ENCODE peak calls at places on chromosomes 6 and 20, in five cellular contexts. H is HCT116; G is fibroblast of lung; Y is effector memory CD4-positive, alpha-beta T cell; W is MM.1S. S is an unnamed sample. For H3K9me3, the result is how much of the 10 kb centered on the place peaks cover.

GRCh38 chr20:44540834-44541233 is 19.0 kb upstream of the SERINC3 start:
- DNase-seq in H (no peak), G (no peak), Y (no peak), W (no peak), S (no peak)

GRCh38 chr20:50289581-50289980 is 99.0 kb downstream of the CEBPB start:
- DNase-seq in H (no peak), G (no peak), Y (no peak), W (no peak), S (no peak)

GRCh38 chr6:140812636-140813035 is 1320.1 kb upstream of the GJE1 start:
- DNase-seq in H (no peak), G (peak), Y (no peak), W (no peak), S (no peak)

GRCh38 chr20:15930324-15931305 is 642.6 kb downstream of the KIF16B start:
- DNase-seq in H (no peak), G (peak), Y (no peak), W (no peak), S (no peak)

GRCh38 chr6:119158057-119158848 is 79.8 kb upstream of the FAM184A start:
- DNase-seq in H (no peak), G (peak), Y (no peak), W (no peak), S (no peak)

GRCh38 chr20:5636127-5636520 is 114.1 kb upstream of the SHLD1 start:
- DNase-seq in H (no peak), G (no peak), Y (no peak), W (no peak), S (no peak)

GRCh38 chr6:37547564-37548061 is 47.9 kb upstream of the CCDC167 start:
- DNase-seq in H (no peak), G (peak), Y (no peak), W (no peak), S (no peak)

GRCh38 chr6:110517601-110518280 is 41.3 kb upstream of the SLC22A16 start:
- DNase-seq in H (no peak), G (peak), Y (no peak), W (no peak), S (no peak)

GRCh38 chr20:51594206-51594998 is 51.9 kb upstream of the NFATC2 start:
- DNase-seq in H (no peak), G (no peak), Y (no peak), W (no peak), S (no peak)

GRCh38 chr20:17878912-17879602 is 89.5 kb downstream of the SNX5 start:
- DNase-seq in H (no peak), G (no peak), Y (no peak), W (peak), S (no peak)

GRCh38 chr6:27293436-27294152 is 18.5 kb downstream of the POM121L2 start:
- DNase-seq in H (peak), G (peak), Y (no peak), W (no peak), S (no peak)

GRCh38 chr6:127051571-127052260 is 66.8 kb upstream of the RSPO3 start:
- DNase-seq in H (no peak), G (no peak), Y (no peak), W (no peak), S (no peak)

GRCh38 chr6:127855542-127856159 is 45.2 kb downstream of the THEMIS start:
- DNase-seq in H (no peak), G (peak), Y (peak), W (peak), S (no peak)

GRCh38 chr6:111646942-111647341 is 41.3 kb upstream of the TRAF3IP2 start:
- DNase-seq in H (no peak), G (peak), Y (no peak), W (no peak), S (no peak)

GRCh38 chr6:83221302-83221701 is 28.1 kb downstream of the RWDD2A start:
- DNase-seq in H (no peak), G (no peak), Y (no peak), W (no peak), S (no peak)

GRCh38 chr20:24802286-24802820 is 146.7 kb upstream of the CST7 start:
- DNase-seq in H (no peak), G (no peak), Y (no peak), W (no peak), S (no peak)

GRCh38 chr6:151068761-151069312 is 170.9 kb upstream of the AKAP12 start:
- DNase-seq in H (no peak), G (peak), Y (no peak), W (no peak), S (no peak)

GRCh38 chr6:2731281-2731909 is 19.3 kb downstream of the MYLK4 start:
- DNase-seq in H (no peak), G (no peak), Y (no peak), W (no peak), S (no peak)

GRCh38 chr6:37339911-37340638 is 13.7 kb upstream of the RNF8 start:
- DNase-seq in H (no peak), G (peak), Y (no peak), W (no peak), S (no peak)

GRCh38 chr20:1803216-1804128 is 91.7 kb upstream of the SIRPA start:
- DNase-seq in H (no peak), G (peak), Y (no peak), W (peak), S (no peak)

GRCh38 chr6:149545754-149546471 is at the start of gene PPIL4:
- DNase-seq in H (peak), G (peak), Y (peak), W (peak), S (peak)

GRCh38 chr20:1946762-1947534 is 46.9 kb downstream of the PDYN start:
- DNase-seq in H (no peak), G (peak), Y (no peak), W (no peak), S (peak)

GRCh38 chr6:47130086-47130485 is 88.0 kb upstream of the ADGRF1 start:
- DNase-seq in H (no peak), G (peak), Y (no peak), W (no peak), S (no peak)

GRCh38 chr20:17995967-17996819 is 27.4 kb downstream of the MGME1 start:
- DNase-seq in H (peak), G (peak), Y (no peak), W (peak), S (no peak)

GRCh38 chr6:97626586-97627441 is 343.8 kb upstream of the MMS22L start:
- DNase-seq in H (no peak), G (peak), Y (no peak), W (no peak), S (no peak)

GRCh38 chr20:15200139-15200538 is 862.7 kb upstream of the FLRT3 start:
- DNase-seq in H (no peak), G (no peak), Y (no peak), W (no peak), S (no peak)

DNA sequence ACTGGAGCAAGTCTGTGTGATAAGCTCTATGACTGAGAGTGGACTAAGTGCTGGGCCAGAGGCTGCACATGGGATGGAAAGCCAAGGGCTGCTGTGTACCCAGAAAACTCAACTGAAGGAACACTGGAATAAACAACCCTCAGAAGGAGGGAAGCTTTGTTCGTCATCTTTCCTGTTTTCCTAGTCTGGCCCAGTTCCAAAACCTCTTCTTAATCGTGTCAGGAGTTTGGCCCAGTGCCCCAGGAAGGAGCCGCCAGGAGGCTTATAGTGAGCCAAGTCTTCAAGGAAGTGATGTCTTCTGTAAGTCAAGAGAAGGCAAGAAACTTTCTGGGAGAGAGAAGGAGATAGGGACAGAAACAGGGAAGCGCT is 23.3 kb upstream of the TOP1 start:
- DNase-seq in H (peak), G (peak), Y (no peak), W (no peak), S (no peak)
- H3K4me3 ChIP-seq in H (peak), G (peak), Y (no peak), W (no peak), S (no peak)

DNA sequence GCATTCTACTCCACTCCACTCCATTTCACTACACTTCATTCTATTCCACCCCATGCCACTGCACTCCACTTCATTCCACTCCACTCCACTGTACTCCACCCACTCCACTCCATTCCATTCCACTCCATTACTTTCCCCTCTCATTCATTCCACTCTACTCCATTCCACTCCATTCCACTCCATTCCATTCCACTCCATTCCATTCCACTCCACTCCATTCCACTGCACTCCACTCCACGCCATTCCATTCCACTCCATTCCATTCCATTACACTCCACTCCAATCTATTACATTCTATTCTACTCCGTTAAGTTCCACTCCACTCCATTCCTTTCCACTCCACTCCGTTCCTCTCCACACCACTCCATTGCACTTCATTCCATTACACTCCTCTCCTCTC is 25.0 kb upstream of the DEFB125 start:
- DNase-seq in H (no peak), G (no peak), Y (no peak), W (no peak), S (no peak)
- H3K9me3 ChIP-seq in H (under half), G (under half), Y (under half), W (under half), S (under half)

DNA sequence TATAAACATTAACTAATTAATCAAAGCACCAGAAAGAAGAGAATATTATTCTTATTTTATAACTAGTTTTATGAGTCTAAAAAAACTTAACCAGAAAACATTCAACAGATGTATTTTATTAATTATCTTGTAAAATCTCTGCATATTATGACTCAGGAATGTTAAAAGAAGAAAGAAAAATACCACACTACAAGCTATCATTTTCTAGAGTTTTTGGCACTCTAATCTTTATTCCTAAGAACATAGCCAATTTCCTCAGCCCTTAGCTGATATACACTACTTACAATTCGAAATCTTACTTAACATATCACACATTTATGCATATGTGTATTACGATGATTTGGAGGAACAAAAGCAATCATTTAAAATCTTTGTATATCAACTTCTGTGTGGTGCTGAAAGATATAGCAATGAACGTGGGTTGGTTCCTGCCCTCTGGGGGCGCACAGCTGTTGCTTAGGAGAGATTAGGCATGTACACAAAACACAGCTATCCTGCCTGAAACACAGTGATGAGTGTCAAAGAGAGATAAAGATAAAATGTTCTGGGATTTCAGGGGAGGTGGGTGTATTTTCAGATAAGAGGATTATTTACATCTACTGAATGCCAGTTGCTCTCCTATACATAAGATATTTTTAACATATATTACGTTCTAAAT is 404.5 kb downstream of the SYNE1 start:
- DNase-seq in H (no peak), G (peak), Y (no peak), W (no peak), S (no peak)
- H3K27ac ChIP-seq in H (no peak), G (no peak), Y (no peak), W (no peak), S (no peak)

DNA sequence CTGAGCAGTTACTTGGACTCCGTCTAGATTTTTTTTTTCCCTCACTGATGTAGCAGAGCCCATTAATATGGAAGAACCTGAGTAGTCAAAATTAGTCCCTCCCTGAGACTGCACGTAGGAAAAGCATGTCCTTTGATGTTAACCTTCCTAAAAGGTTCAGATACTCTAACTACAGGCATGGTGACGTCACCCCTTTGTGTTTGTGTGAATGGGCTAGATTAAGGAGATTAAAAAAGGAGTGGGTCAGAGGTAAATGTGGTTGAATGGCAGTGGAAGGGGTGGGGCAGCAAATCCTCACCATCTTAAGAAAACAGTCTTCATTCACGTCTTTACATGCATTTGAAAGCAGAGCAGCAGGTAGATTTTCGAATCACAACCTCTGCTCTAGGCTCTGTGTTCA is 521.1 kb downstream of the TFAP2B start:
- DNase-seq in H (no peak), G (no peak), Y (no peak), W (no peak), S (peak)
- H3K4me3 ChIP-seq in H (no peak), G (no peak), Y (no peak), W (no peak), S (no peak)

DNA sequence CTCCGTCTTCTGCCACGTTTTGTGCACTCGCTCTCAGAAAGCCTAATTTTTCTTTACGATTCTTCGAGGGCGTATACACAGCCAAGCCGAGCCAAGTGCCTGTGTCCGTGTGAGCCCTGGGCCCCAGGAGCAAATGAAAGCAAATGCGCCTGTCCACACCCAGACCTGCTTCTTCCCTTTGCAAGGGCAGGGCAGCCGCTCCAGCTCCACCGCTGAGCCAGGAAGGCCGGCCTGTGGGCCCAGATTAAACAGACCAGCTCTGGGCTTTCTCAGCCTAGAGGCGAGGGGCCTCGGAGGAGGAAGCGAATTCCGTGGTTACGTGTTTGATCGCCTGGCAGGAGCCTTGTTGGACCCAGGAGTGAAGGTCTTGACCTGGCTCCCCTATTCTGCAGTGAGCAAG is 184.6 kb downstream of the SMOC2 start:
- DNase-seq in H (no peak), G (no peak), Y (no peak), W (no peak), S (no peak)
- H3K9me3 ChIP-seq in H (under half), G (under half), Y (under half), W (under half), S (under half)

GRCh38 chr20:4592316-4593148 is 129.2 kb upstream of the PRND start:
- DNase-seq in H (no peak), G (peak), Y (peak), W (peak), S (no peak)
- H3K27ac ChIP-seq in H (no peak), G (peak), Y (no peak), W (no peak), S (no peak)

DNA sequence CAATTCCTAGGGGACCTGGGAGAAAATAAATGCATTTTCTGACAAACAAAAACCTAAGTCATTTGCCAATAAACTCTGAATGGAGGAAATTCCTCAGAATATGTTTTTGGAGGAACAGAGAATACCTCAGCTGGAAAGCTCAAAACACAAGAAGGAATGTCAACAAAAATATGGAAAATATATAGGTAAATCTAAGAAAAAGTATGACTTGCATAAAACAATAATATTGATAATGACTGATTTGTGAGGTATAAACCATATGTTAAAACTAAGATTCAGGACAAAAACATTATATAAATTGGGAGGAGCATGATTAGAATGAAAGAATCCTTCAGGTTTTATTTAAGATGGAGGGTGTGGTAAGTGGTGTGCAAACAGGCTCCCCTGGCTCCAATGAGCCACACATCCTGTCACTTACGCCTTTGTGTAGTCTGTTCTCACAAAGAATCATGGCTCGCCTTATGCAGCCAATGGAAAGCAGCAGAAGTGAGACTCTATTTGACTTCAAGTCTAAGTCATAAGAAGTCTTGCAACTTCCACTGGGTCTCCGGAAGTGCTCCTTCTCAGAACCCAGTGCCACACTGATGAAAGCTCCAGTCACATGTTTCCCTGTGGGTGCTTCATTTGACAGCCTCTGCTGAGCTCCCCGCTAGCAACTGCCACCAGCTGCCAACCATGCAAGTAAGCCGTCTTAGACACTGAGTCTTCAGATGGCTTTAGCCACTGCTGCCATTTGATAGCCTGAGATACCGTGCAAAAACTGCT is 8.1 kb downstream of the CFAP61 start:
- DNase-seq in H (no peak), G (no peak), Y (no peak), W (no peak), S (no peak)
- H3K4me3 ChIP-seq in H (no peak), G (no peak), Y (no peak), W (no peak), S (no peak)